ENCODE peak calls at places on chromosome X, in six cellular contexts. One of them, this sample, is unnamed.

GRCh38 chrX:100768679-100769338 is 36.9 kb upstream of the SYTL4 start:
- DNase-seq in activated CD8-positive, alpha-beta T cell treated with anti-CD3 and anti-CD28 coated beads for 36 hours: peak
- DNase-seq in H9: peak
- DNase-seq in heart left ventricle: peak
- DNase-seq in fibroblast of lung: peak
- DNase-seq in HCT116: peak
- DNase-seq in this sample: peak

GRCh38 chrX:74536142-74537010 is 78.0 kb downstream of the RLIM start:
- DNase-seq in fibroblast of lung: peak
- DNase-seq in HCT116: no peak
- DNase-seq in heart left ventricle: peak
- DNase-seq in activated CD8-positive, alpha-beta T cell treated with anti-CD3 and anti-CD28 coated beads for 36 hours: peak
- DNase-seq in H9: peak
- DNase-seq in this sample: peak

GRCh38 chrX:132491191-132491590 is 2.4 kb upstream of the MBNL3 start:
- DNase-seq in H9: no peak
- DNase-seq in HCT116: no peak
- DNase-seq in activated CD8-positive, alpha-beta T cell treated with anti-CD3 and anti-CD28 coated beads for 36 hours: peak
- DNase-seq in fibroblast of lung: no peak
- DNase-seq in heart left ventricle: no peak
- DNase-seq in this sample: no peak

GRCh38 chrX:39418936-39419659 is 617.8 kb downstream of the MID1IP1 start:
- DNase-seq in HCT116: no peak
- DNase-seq in heart left ventricle: peak
- DNase-seq in activated CD8-positive, alpha-beta T cell treated with anti-CD3 and anti-CD28 coated beads for 36 hours: no peak
- DNase-seq in H9: no peak
- DNase-seq in fibroblast of lung: no peak
- DNase-seq in this sample: no peak

GRCh38 chrX:67718926-67719325 is 175.1 kb downstream of the AR start:
- DNase-seq in H9: no peak
- DNase-seq in heart left ventricle: peak
- DNase-seq in activated CD8-positive, alpha-beta T cell treated with anti-CD3 and anti-CD28 coated beads for 36 hours: no peak
- DNase-seq in fibroblast of lung: no peak
- DNase-seq in HCT116: no peak
- DNase-seq in this sample: no peak

GRCh38 chrX:11558972-11559371 is 106.7 kb downstream of the ARHGAP6 start:
- DNase-seq in heart left ventricle: no peak
- DNase-seq in H9: peak
- DNase-seq in activated CD8-positive, alpha-beta T cell treated with anti-CD3 and anti-CD28 coated beads for 36 hours: peak
- DNase-seq in HCT116: peak
- DNase-seq in fibroblast of lung: no peak
- DNase-seq in this sample: peak

GRCh38 chrX:38817004-38817703 is 15.9 kb downstream of the MID1IP1 start:
- DNase-seq in fibroblast of lung: peak
- DNase-seq in H9: peak
- DNase-seq in heart left ventricle: peak
- DNase-seq in HCT116: no peak
- DNase-seq in activated CD8-positive, alpha-beta T cell treated with anti-CD3 and anti-CD28 coated beads for 36 hours: no peak
- DNase-seq in this sample: no peak

GRCh38 chrX:154458116-154458953 is at the start of gene PLXNA3:
- DNase-seq in H9: no peak
- DNase-seq in activated CD8-positive, alpha-beta T cell treated with anti-CD3 and anti-CD28 coated beads for 36 hours: peak
- DNase-seq in heart left ventricle: peak
- DNase-seq in HCT116: no peak
- DNase-seq in fibroblast of lung: peak
- DNase-seq in this sample: peak

GRCh38 chrX:53659039-53659438 is 27.5 kb downstream of the HUWE1 start:
- DNase-seq in HCT116: no peak
- DNase-seq in H9: no peak
- DNase-seq in activated CD8-positive, alpha-beta T cell treated with anti-CD3 and anti-CD28 coated beads for 36 hours: no peak
- DNase-seq in fibroblast of lung: no peak
- DNase-seq in heart left ventricle: no peak
- DNase-seq in this sample: no peak

GRCh38 chrX:11704725-11705495 is 39.2 kb upstream of the ARHGAP6 start:
- DNase-seq in activated CD8-positive, alpha-beta T cell treated with anti-CD3 and anti-CD28 coated beads for 36 hours: no peak
- DNase-seq in HCT116: no peak
- DNase-seq in fibroblast of lung: peak
- DNase-seq in H9: peak
- DNase-seq in heart left ventricle: no peak
- DNase-seq in this sample: no peak

GRCh38 chrX:133594156-133594555 is 178.9 kb upstream of the GPC4 start:
- DNase-seq in HCT116: no peak
- DNase-seq in heart left ventricle: no peak
- DNase-seq in fibroblast of lung: peak
- DNase-seq in H9: no peak
- DNase-seq in activated CD8-positive, alpha-beta T cell treated with anti-CD3 and anti-CD28 coated beads for 36 hours: no peak
- DNase-seq in this sample: no peak

GRCh38 chrX:150502091-150502490 is 66.3 kb upstream of the MTM1 start:
- DNase-seq in HCT116: no peak
- DNase-seq in fibroblast of lung: no peak
- DNase-seq in activated CD8-positive, alpha-beta T cell treated with anti-CD3 and anti-CD28 coated beads for 36 hours: no peak
- DNase-seq in heart left ventricle: no peak
- DNase-seq in H9: no peak
- DNase-seq in this sample: no peak

GRCh38 chrX:150506020-150506419 is 62.4 kb upstream of the MTM1 start:
- DNase-seq in heart left ventricle: no peak
- DNase-seq in H9: no peak
- DNase-seq in activated CD8-positive, alpha-beta T cell treated with anti-CD3 and anti-CD28 coated beads for 36 hours: no peak
- DNase-seq in HCT116: no peak
- DNase-seq in fibroblast of lung: no peak
- DNase-seq in this sample: no peak

GRCh38 chrX:150502979-150503897 is 65.2 kb upstream of the MTM1 start:
- DNase-seq in heart left ventricle: no peak
- DNase-seq in HCT116: no peak
- DNase-seq in activated CD8-positive, alpha-beta T cell treated with anti-CD3 and anti-CD28 coated beads for 36 hours: no peak
- DNase-seq in H9: no peak
- DNase-seq in fibroblast of lung: no peak
- DNase-seq in this sample: no peak

GRCh38 chrX:150504399-150505186 is 63.8 kb upstream of the MTM1 start:
- DNase-seq in fibroblast of lung: peak
- DNase-seq in activated CD8-positive, alpha-beta T cell treated with anti-CD3 and anti-CD28 coated beads for 36 hours: no peak
- DNase-seq in H9: no peak
- DNase-seq in heart left ventricle: no peak
- DNase-seq in HCT116: no peak
- DNase-seq in this sample: no peak

DNA sequence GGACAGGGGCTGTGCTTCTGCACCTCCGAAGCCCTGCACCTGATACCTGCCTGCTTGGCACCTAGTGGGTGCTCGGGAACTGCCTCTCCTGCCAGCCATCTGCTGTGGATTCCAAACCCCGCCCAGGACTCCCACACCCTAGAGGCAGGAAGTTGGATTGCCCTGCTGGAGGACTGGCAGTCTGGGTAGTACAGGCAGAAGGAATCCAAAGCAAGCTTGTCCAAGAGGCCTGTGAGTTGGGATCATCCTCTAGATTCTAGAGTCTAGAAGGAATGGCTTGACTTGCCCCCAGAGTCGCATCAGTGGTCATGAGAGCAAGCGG is 64.6 kb upstream of the MTM1 start:
- DNase-seq in heart left ventricle: no peak
- DNase-seq in activated CD8-positive, alpha-beta T cell treated with anti-CD3 and anti-CD28 coated beads for 36 hours: no peak
- DNase-seq in fibroblast of lung: no peak
- DNase-seq in HCT116: no peak
- DNase-seq in H9: no peak
- DNase-seq in this sample: no peak
- TF ChIP-seq CTCF in heart left ventricle: no peak
- TF ChIP-seq CTCF in activated CD8-positive, alpha-beta T cell treated with anti-CD3 and anti-CD28 coated beads for 36 hours: no peak
- TF ChIP-seq CTCF in fibroblast of lung: no peak
- TF ChIP-seq CTCF in HCT116: peak
- TF ChIP-seq CTCF in H9: no peak
- TF ChIP-seq CTCF in this sample: no peak

GRCh38 chrX:128460835-128461234 is 408.6 kb upstream of the ACTRT1 start:
- DNase-seq in HCT116: no peak
- DNase-seq in activated CD8-positive, alpha-beta T cell treated with anti-CD3 and anti-CD28 coated beads for 36 hours: no peak
- DNase-seq in heart left ventricle: no peak
- DNase-seq in H9: no peak
- DNase-seq in fibroblast of lung: no peak
- DNase-seq in this sample: no peak
- TF ChIP-seq CTCF in HCT116: no peak
- TF ChIP-seq CTCF in activated CD8-positive, alpha-beta T cell treated with anti-CD3 and anti-CD28 coated beads for 36 hours: no peak
- TF ChIP-seq CTCF in heart left ventricle: no peak
- TF ChIP-seq CTCF in H9: peak
- TF ChIP-seq CTCF in fibroblast of lung: no peak
- TF ChIP-seq CTCF in this sample: no peak

GRCh38 chrX:145178268-145178667 is 69.0 kb upstream of the SPANXN1 start:
- DNase-seq in HCT116: no peak
- DNase-seq in fibroblast of lung: no peak
- DNase-seq in activated CD8-positive, alpha-beta T cell treated with anti-CD3 and anti-CD28 coated beads for 36 hours: no peak
- DNase-seq in heart left ventricle: no peak
- DNase-seq in H9: no peak
- DNase-seq in this sample: no peak
- TF ChIP-seq CTCF in HCT116: no peak
- TF ChIP-seq CTCF in fibroblast of lung: no peak
- TF ChIP-seq CTCF in activated CD8-positive, alpha-beta T cell treated with anti-CD3 and anti-CD28 coated beads for 36 hours: no peak
- TF ChIP-seq CTCF in heart left ventricle: no peak
- TF ChIP-seq CTCF in H9: peak
- TF ChIP-seq CTCF in this sample: peak

GRCh38 chrX:149618871-149619270 is 12.7 kb downstream of the TMEM185A start:
- DNase-seq in HCT116: no peak
- DNase-seq in heart left ventricle: no peak
- DNase-seq in fibroblast of lung: no peak
- DNase-seq in activated CD8-positive, alpha-beta T cell treated with anti-CD3 and anti-CD28 coated beads for 36 hours: no peak
- DNase-seq in H9: no peak
- DNase-seq in this sample: no peak
- TF ChIP-seq CTCF in HCT116: no peak
- TF ChIP-seq CTCF in heart left ventricle: no peak
- TF ChIP-seq CTCF in fibroblast of lung: no peak
- TF ChIP-seq CTCF in activated CD8-positive, alpha-beta T cell treated with anti-CD3 and anti-CD28 coated beads for 36 hours: no peak
- TF ChIP-seq CTCF in H9: no peak
- TF ChIP-seq CTCF in this sample: no peak

GRCh38 chrX:15719324-15719968 is 18.6 kb upstream of the CA5B start:
- DNase-seq in HCT116: no peak
- DNase-seq in H9: no peak
- DNase-seq in heart left ventricle: no peak
- DNase-seq in fibroblast of lung: no peak
- DNase-seq in activated CD8-positive, alpha-beta T cell treated with anti-CD3 and anti-CD28 coated beads for 36 hours: no peak
- DNase-seq in this sample: no peak
- TF ChIP-seq CTCF in HCT116: no peak
- TF ChIP-seq CTCF in H9: no peak
- TF ChIP-seq CTCF in heart left ventricle: no peak
- TF ChIP-seq CTCF in fibroblast of lung: no peak
- TF ChIP-seq CTCF in activated CD8-positive, alpha-beta T cell treated with anti-CD3 and anti-CD28 coated beads for 36 hours: no peak
- TF ChIP-seq CTCF in this sample: no peak

GRCh38 chrX:148542481-148543255 is 42.3 kb downstream of the AFF2 start:
- DNase-seq in HCT116: no peak
- DNase-seq in H9: peak
- DNase-seq in heart left ventricle: no peak
- DNase-seq in fibroblast of lung: no peak
- DNase-seq in activated CD8-positive, alpha-beta T cell treated with anti-CD3 and anti-CD28 coated beads for 36 hours: no peak
- DNase-seq in this sample: no peak
- TF ChIP-seq CTCF in HCT116: no peak
- TF ChIP-seq CTCF in H9: no peak
- TF ChIP-seq CTCF in heart left ventricle: no peak
- TF ChIP-seq CTCF in fibroblast of lung: no peak
- TF ChIP-seq CTCF in activated CD8-positive, alpha-beta T cell treated with anti-CD3 and anti-CD28 coated beads for 36 hours: no peak
- TF ChIP-seq CTCF in this sample: no peak